ENCODE peak calls at places on chromosome 2, in nine cellular contexts. U is AG09309, H is adrenal gland, S is IMR-90, V is fibroblast of lung, D is spleen, R is AG04450, N is cardiac muscle cell, I is lower lobe of right lung. F is an unnamed sample.

GRCh38 chr2:56183643-56184499 is at the start of gene CCDC85A:
- DNase-seq in U (no peak), H (peak; percentile 88), S (peak; percentile 55), V (peak; percentile 80), D (peak; percentile 91), R (peak; percentile 7), N (peak; percentile 91), I (peak; percentile 88), F (peak; percentile 94)

GRCh38 chr2:15976334-15976733 is 36.0 kb downstream of the MYCN start:
- DNase-seq in U (no peak), H (no peak), S (no peak), V (no peak), D (no peak), R (no peak), N (no peak), I (no peak), F (no peak)

GRCh38 chr2:196205891-196206408 is 34.6 kb upstream of the STK17B start:
- DNase-seq in U (peak; percentile 90), H (no peak), S (no peak), V (peak; percentile 34), D (no peak), R (no peak), N (no peak), I (no peak), F (no peak)

GRCh38 chr2:74572178-74572925 is 17.8 kb downstream of the DOK1 start:
- DNase-seq in U (no peak), H (no peak), S (no peak), V (no peak), D (no peak), R (no peak), N (no peak), I (no peak), F (no peak)

GRCh38 chr2:109377976-109378375 is 235.8 kb downstream of the SEPTIN10 start:
- DNase-seq in U (no peak), H (no peak), S (no peak), V (no peak), D (peak; percentile 47), R (no peak), N (no peak), I (no peak), F (peak; percentile 46)

GRCh38 chr2:219573166-219573565 is 1.1 kb downstream of the INHA start:
- DNase-seq in U (no peak), H (no peak), S (no peak), V (no peak), D (no peak), R (no peak), N (no peak), I (no peak), F (no peak)

GRCh38 chr2:15678894-15679293 is 87.2 kb downstream of the DDX1 start:
- DNase-seq in U (no peak), H (no peak), S (no peak), V (no peak), D (no peak), R (no peak), N (no peak), I (no peak), F (no peak)

GRCh38 chr2:157858846-157859245 is 17.3 kb downstream of the ACVR1 start:
- DNase-seq in U (no peak), H (no peak), S (no peak), V (no peak), D (no peak), R (no peak), N (no peak), I (no peak), F (no peak)

GRCh38 chr2:170714156-170715061 is 728 bp upstream of the SP5 start:
- DNase-seq in U (no peak), H (peak; percentile 71), S (no peak), V (no peak), D (no peak), R (no peak), N (peak; percentile 57), I (peak; percentile 70), F (peak; percentile 82)

GRCh38 chr2:86350751-86351150 is 13.3 kb upstream of the REEP1 start:
- DNase-seq in U (no peak), H (no peak), S (no peak), V (no peak), D (no peak), R (no peak), N (no peak), I (no peak), F (no peak)

GRCh38 chr2:200509608-200510433 is at the start of gene KCTD18:
- DNase-seq in U (peak; percentile 28), H (peak; percentile 89), S (peak; percentile 80), V (peak; percentile 82), D (peak; percentile 100), R (peak; percentile 33), N (peak; percentile 91), I (peak; percentile 97), F (peak; percentile 98)

GRCh38 chr2:72182547-72183460 is 35.1 kb upstream of the CYP26B1 start:
- DNase-seq in U (no peak), H (no peak), S (no peak), V (no peak), D (no peak), R (no peak), N (no peak), I (no peak), F (no peak)

GRCh38 chr2:44940053-44940494 is 1.4 kb upstream of the SIX3 start:
- DNase-seq in U (no peak), H (no peak), S (no peak), V (no peak), D (no peak), R (no peak), N (no peak), I (no peak), F (no peak)
- H3K4me3 ChIP-seq in U (no peak overlapping the region), H (no peak overlapping the region), S (no peak overlapping the region), V (no peak overlapping the region), D (no peak overlapping the region), R (no peak overlapping the region), N (no peak overlapping the region), I (no peak overlapping the region), F (no peak overlapping the region)

DNA sequence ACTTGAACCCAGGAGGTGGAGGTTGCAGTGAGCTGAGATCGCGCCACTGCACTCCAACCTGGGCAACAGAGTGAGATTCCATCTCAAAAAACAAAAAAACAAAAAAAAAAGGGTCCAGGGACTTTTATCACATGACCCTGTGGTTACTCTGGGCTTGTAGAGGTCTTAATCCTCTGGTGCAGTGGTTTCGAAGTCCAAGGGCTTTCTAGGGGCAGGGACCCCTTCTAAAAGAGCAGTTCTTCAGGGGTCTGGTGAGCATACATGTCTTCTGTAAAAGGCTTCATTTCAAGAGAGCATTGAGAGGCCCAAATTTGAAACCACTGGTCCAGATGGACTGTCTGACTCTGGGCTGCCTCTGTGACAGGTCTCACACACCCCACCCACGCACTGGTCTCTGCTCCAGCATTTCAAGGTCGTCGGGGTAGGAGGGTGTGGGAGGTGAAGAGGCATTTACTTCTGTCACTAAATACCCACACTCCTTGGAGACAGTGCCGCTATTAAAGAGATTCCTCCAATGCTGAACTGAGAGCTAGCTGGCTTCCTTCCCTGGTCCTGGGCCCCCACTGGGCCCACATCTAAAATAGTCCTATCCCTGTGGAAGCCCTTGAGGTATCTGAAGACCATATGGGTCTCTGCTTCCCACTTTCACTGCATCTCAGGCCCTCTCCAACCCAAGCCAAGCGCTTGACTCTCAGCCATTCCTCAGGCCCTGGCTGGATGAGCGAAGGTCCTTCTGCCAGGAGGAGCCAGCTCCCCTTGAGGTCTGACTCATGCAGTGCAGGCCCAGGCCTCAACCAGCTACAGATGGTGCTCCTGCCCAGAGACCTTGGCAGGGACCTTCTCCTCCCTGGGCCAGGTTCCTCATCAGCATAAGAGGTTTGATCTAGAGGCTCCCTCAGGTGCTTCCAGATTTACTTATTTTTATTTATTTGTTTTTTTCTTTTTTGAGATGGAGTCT is 44.8 kb downstream of the PAX8 start:
- DNase-seq in U (no peak), H (peak; percentile 83), S (peak; percentile 47), V (peak; percentile 60), D (no peak), R (no peak), N (peak; percentile 7), I (no peak), F (no peak)
- TF ChIP-seq CTCF in U (peak; percentile 30), H (peak; percentile 33), S (peak; percentile 8), V (no peak), D (no peak), R (peak; percentile 22), N (peak; percentile 18), I (no peak), F (peak; percentile 13)

GRCh38 chr2:185689906-185690539 is 48.6 kb upstream of the FSIP2 start:
- DNase-seq in U (no peak), H (no peak), S (no peak), V (peak; percentile 58), D (no peak), R (no peak), N (no peak), I (no peak), F (no peak)
- H3K4me3 ChIP-seq in U (no peak overlapping the region), H (no peak overlapping the region), S (no peak overlapping the region), V (no peak overlapping the region), D (no peak overlapping the region), R (no peak overlapping the region), N (no peak overlapping the region), I (no peak overlapping the region), F (no peak overlapping the region)

DNA sequence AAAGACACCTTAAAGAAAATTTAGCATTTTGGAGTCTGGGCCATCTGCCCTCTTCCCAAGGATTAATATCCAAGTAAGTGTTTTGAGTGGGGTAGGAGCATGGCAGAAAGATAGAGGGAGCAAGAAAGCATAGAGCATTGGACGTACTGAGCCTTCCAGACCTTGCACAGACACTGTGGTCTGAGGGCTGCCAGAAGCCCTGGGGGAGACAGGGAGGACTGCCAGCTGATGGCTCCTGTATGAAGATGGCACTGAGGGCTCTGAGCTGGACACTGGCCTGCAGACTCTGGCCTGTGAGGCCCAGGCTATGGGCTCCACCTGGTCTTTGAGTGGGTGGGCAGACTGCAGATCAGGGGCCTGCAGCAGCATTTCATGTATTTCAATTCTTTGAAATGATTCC is 2.9 kb upstream of the PKDCC start:
- DNase-seq in U (no peak), H (no peak), S (no peak), V (no peak), D (no peak), R (no peak), N (no peak), I (no peak), F (no peak)
- TF ChIP-seq CTCF in U (no peak), H (no peak), S (no peak), V (no peak), D (no peak), R (no peak), N (no peak), I (no peak), F (no peak)

GRCh38 chr2:69582582-69583176 is 60.9 kb downstream of the AAK1 start:
- DNase-seq in U (no peak), H (peak; percentile 36), S (peak; percentile 36), V (peak; percentile 51), D (no peak), R (no peak), N (no peak), I (no peak), F (no peak)
- H3K4me3 ChIP-seq in U (no peak overlapping the region), H (no peak overlapping the region), S (no peak overlapping the region), V (no peak overlapping the region), D (no peak overlapping the region), R (no peak overlapping the region), N (no peak overlapping the region), I (no peak overlapping the region), F (no peak overlapping the region)

GRCh38 chr2:10447300-10448207 is 573 bp downstream of the ODC1 start:
- DNase-seq in U (no peak), H (peak; percentile 69), S (peak; percentile 47), V (peak; percentile 51), D (peak; percentile 96), R (no peak), N (peak; percentile 55), I (peak; percentile 83), F (peak; percentile 89)
- TF ChIP-seq CTCF in U (no peak), H (no peak), S (no peak), V (no peak), D (no peak), R (peak; percentile 5), N (no peak), I (no peak), F (no peak)